ENCODE peak calls at places on chromosomes 1 and 21, in seven cellular contexts. W, J, R, K, B, P and H are unnamed samples.

GRCh38 chr1:234531181-234532132 is 52.5 kb upstream of the TARBP1 start:
- DNase-seq in W (peak; percentile 90), P (peak; percentile 81), J (peak; percentile 42), B (peak; percentile 53), R (no peak), K (peak; percentile 44), H (no peak)

GRCh38 chr1:60283690-60284089 is 210.1 kb upstream of the C1orf87 start:
- DNase-seq in K (no peak), P (no peak), J (no peak), R (no peak), B (no peak), W (peak; percentile 27), H (no peak)

GRCh38 chr1:167507719-167508118 is 10.6 kb downstream of the CD247 start:
- DNase-seq in J (no peak), B (no peak), K (no peak), R (no peak), P (no peak), W (no peak), H (no peak)

GRCh38 chr1:6245869-6246496 is 2.0 kb downstream of the HES3 start:
- DNase-seq in W (no peak), J (peak; percentile 94), P (peak; percentile 57), K (peak; percentile 41), B (peak; percentile 15), R (no peak), H (no peak)

GRCh38 chr1:97332716-97333115 is 588.1 kb downstream of the DPYD start:
- DNase-seq in J (no peak), B (peak; percentile 19), P (no peak), R (no peak), K (no peak), W (peak; percentile 79), H (no peak)

GRCh38 chr21:24759348-24760118 is 847.7 kb downstream of the MRPL39 start:
- DNase-seq in P (no peak), K (no peak), R (peak; percentile 44), B (no peak), W (peak; percentile 27), J (no peak), H (no peak)

GRCh38 chr1:153677718-153678518 is 570 bp upstream of the NPR1 start:
- DNase-seq in B (peak; percentile 29), P (peak; percentile 70), J (peak; percentile 81), K (peak; percentile 54), R (peak; percentile 49), W (peak; percentile 63), H (no peak)

GRCh38 chr1:164922585-164922984 is 363.6 kb downstream of the PBX1 start:
- DNase-seq in P (no peak), B (no peak), W (no peak), R (no peak), J (no peak), K (no peak), H (no peak)

GRCh38 chr1:23556661-23557470 is 2.4 kb downstream of the ID3 start:
- DNase-seq in W (peak; percentile 59), J (peak; percentile 25), K (peak; percentile 64), P (no peak), R (no peak), B (peak; percentile 80), H (no peak)

GRCh38 chr1:197862221-197862620 is 40.2 kb upstream of the C1orf53 start:
- DNase-seq in K (no peak), P (no peak), R (no peak), W (peak; percentile 34), J (no peak), B (no peak), H (no peak)

GRCh38 chr1:207321045-207321789 is at the start of gene CD55:
- DNase-seq in P (peak; percentile 98), K (peak; percentile 98), W (peak; percentile 96), B (peak; percentile 100), J (peak; percentile 95), R (peak; percentile 100), H (peak; percentile 85)

GRCh38 chr1:198167436-198167934 is 10.7 kb downstream of the NEK7 start:
- DNase-seq in W (no peak), P (no peak), K (no peak), R (peak; percentile 23), J (no peak), B (peak; percentile 71), H (no peak)

GRCh38 chr21:45584786-45585185 is 42.5 kb upstream of the SLC19A1 start:
- DNase-seq in K (no peak), W (no peak), J (no peak), P (no peak), R (no peak), B (no peak), H (no peak)

GRCh38 chr1:61173118-61173517 is 90.8 kb downstream of the NFIA start:
- DNase-seq in W (no peak), K (no peak), P (peak; percentile 72), R (no peak), B (no peak), J (no peak), H (no peak)

GRCh38 chr1:209405183-209405823 is 178.2 kb upstream of the CAMK1G start:
- DNase-seq in P (no peak), K (no peak), J (no peak), W (peak; percentile 51), R (no peak), B (peak; percentile 83), H (no peak)

GRCh38 chr1:25355841-25356395 is 17.8 kb downstream of the TMEM50A start:
- DNase-seq in K (no peak), J (no peak), P (no peak), R (no peak), B (no peak), W (no peak), H (no peak)

GRCh38 chr1:28887835-28888682 is 26.3 kb upstream of the EPB41 start:
- DNase-seq in K (peak; percentile 55), W (peak; percentile 19), B (no peak), J (peak; percentile 53), P (no peak), R (no peak), H (no peak)

GRCh38 chr1:245877976-245878375 is 629.1 kb downstream of the SMYD3 start:
- DNase-seq in P (no peak), J (no peak), W (no peak), R (no peak), K (no peak), B (no peak), H (no peak)

GRCh38 chr1:10668241-10668761 is 128.1 kb downstream of the CASZ1 start:
- DNase-seq in K (no peak), P (no peak), J (peak; percentile 72), W (no peak), B (no peak), R (no peak), H (no peak)

GRCh38 chr1:50405814-50406213 is 17.4 kb downstream of the DMRTA2 start:
- DNase-seq in J (no peak), P (no peak), B (no peak), R (no peak), W (no peak), K (no peak), H (no peak)

DNA sequence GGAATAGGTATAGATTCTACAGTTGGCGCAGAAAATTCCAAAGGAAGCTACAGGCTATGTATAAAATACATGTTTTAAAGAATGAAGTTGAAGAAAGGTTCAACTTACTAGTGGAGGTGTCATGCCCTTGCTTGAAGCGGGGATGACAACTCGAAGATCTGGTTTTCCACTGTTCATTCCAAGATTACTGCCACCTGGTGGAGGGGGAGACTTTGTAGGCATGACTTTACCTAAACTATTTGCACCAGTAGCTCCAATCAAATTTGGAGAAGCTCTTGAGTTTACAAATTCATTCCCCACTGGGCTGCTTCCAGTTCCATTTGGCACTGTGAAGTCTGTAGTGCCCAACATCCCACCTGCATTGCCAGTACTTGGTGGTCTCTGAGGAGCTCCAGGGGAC is 81.7 kb downstream of the AXDND1 start:
- DNase-seq in K (no peak), W (no peak), B (peak; percentile 4), P (no peak), J (peak; percentile 29), R (peak; percentile 11), H (no peak)
- TF ChIP-seq CTCF in K (peak; percentile 14), W (peak; percentile 19), B (peak; percentile 28), P (no peak), J (peak; percentile 41), R (no peak), H (no peak)

DNA sequence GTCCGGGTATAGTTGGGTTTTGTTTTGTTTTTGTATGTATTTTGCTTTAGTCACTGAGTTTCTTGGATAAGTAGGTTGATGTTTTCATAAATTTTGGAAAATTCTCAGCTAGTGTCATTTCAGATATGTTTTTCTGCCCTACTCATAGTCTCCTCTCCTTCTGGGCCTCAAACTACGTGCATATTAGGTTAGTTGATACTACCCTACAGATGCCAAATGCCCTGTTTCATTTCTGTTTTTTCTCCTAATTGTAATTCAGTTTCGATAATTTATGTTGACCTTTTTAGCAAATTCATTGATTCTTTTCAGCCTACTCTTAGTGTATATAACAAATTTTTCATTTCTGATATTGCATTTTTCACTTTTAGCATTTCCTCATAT is 268.6 kb upstream of the RGS18 start:
- DNase-seq in J (no peak), K (no peak), B (no peak), W (no peak), P (no peak), R (no peak), H (no peak)
- H3K4me3 ChIP-seq in J (no peak overlapping the region), K (no peak overlapping the region), B (no peak overlapping the region), W (no peak overlapping the region), P (no peak overlapping the region), R (no peak overlapping the region), H (no peak overlapping the region)

GRCh38 chr1:83490988-83491387 is 507.9 kb downstream of the TTLL7 start:
- DNase-seq in K (no peak), P (no peak), J (no peak), W (no peak), R (no peak), B (no peak), H (no peak)

GRCh38 chr1:83497563-83497962 is 501.4 kb downstream of the TTLL7 start:
- DNase-seq in R (no peak), K (no peak), B (no peak), J (peak; percentile 35), P (no peak), W (peak; percentile 37), H (no peak)

GRCh38 chr1:83495560-83495959 is 503.4 kb downstream of the TTLL7 start:
- DNase-seq in B (no peak), J (no peak), K (no peak), P (no peak), R (no peak), W (no peak), H (no peak)

GRCh38 chr1:83493633-83494032 is 505.3 kb downstream of the TTLL7 start:
- DNase-seq in W (no peak), R (no peak), P (no peak), J (no peak), B (no peak), K (no peak), H (no peak)

GRCh38 chr1:83491930-83492329 is 507.0 kb downstream of the TTLL7 start:
- DNase-seq in J (no peak), K (no peak), P (no peak), W (no peak), B (no peak), R (no peak), H (no peak)
- H3K27ac ChIP-seq in J (no peak overlapping the region), K (no peak overlapping the region), P (no peak overlapping the region), W (no peak overlapping the region), B (no peak overlapping the region), R (no peak overlapping the region), H (no peak overlapping the region)

DNA sequence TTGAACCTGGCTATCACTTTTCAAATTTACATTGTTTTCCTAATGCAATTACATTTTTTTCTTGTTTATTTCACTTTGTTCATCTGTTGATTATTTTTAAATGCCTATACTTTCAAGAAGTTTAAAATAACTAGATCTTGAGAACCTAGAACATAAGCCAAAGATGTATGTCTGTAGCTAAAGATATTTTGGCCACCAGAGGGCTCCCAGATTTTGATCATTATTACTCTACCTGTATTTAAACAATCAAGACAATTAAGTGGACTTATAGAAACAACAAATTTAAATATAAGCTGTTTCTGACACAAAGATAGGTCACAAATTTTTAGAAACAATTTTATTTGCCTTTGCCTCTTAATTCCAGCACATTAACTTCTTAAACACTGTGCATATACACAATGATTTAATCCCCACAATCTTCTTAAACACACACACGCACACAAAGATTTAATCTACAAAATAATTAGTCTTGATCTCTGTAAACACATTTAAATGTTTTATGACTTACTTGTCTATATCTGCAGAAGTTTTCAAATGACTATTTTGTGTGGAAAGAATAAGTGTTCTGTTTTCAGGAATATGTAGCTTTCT is 380.0 kb downstream of the DSCAM start:
- DNase-seq in K (no peak), W (no peak), J (peak; percentile 33), B (peak; percentile 8), R (no peak), P (no peak), H (no peak)
- TF ChIP-seq CTCF in K (peak; percentile 32), W (no peak), J (peak; percentile 72), B (peak; percentile 52), R (no peak), P (no peak), H (peak; percentile 60)